ENCODE peak calls at places on chromosomes 1 and 21, in seven cellular contexts. One of them, this sample, is unnamed.

GRCh38 chr1:119374208-119374877 is 5.8 kb downstream of the HAO2 start:
- DNase-seq in lower leg skin: no peak
- DNase-seq in astrocyte of the spinal cord: no peak
- DNase-seq in foreskin fibroblast: no peak
- DNase-seq in Caco-2: no peak
- DNase-seq in pancreas: no peak
- DNase-seq in NT2/D1: no peak
- DNase-seq in this sample: no peak

GRCh38 chr1:93554883-93555872 is 107.3 kb downstream of the FNBP1L start:
- DNase-seq in Caco-2: no peak
- DNase-seq in lower leg skin: no peak
- DNase-seq in foreskin fibroblast: no peak
- DNase-seq in astrocyte of the spinal cord: no peak
- DNase-seq in pancreas: no peak
- DNase-seq in NT2/D1: no peak
- DNase-seq in this sample: no peak

GRCh38 chr1:211260161-211261107 is 1.3 kb downstream of the RCOR3 start:
- DNase-seq in astrocyte of the spinal cord: peak
- DNase-seq in foreskin fibroblast: peak
- DNase-seq in NT2/D1: peak
- DNase-seq in lower leg skin: peak
- DNase-seq in pancreas: peak
- DNase-seq in Caco-2: peak
- DNase-seq in this sample: peak

GRCh38 chr1:225890346-225891228 is 1.6 kb upstream of the LEFTY1 start:
- DNase-seq in lower leg skin: no peak
- DNase-seq in Caco-2: no peak
- DNase-seq in foreskin fibroblast: peak
- DNase-seq in astrocyte of the spinal cord: no peak
- DNase-seq in NT2/D1: no peak
- DNase-seq in pancreas: no peak
- DNase-seq in this sample: no peak

GRCh38 chr1:65247419-65248359 is 61.7 kb upstream of the DNAJC6 start:
- DNase-seq in Caco-2: peak
- DNase-seq in NT2/D1: no peak
- DNase-seq in lower leg skin: peak
- DNase-seq in astrocyte of the spinal cord: peak
- DNase-seq in pancreas: no peak
- DNase-seq in foreskin fibroblast: peak
- DNase-seq in this sample: no peak

GRCh38 chr1:45929257-45929687 is 125.9 kb downstream of the MAST2 start:
- DNase-seq in foreskin fibroblast: peak
- DNase-seq in NT2/D1: peak
- DNase-seq in pancreas: no peak
- DNase-seq in Caco-2: no peak
- DNase-seq in lower leg skin: no peak
- DNase-seq in astrocyte of the spinal cord: peak
- DNase-seq in this sample: no peak

GRCh38 chr1:159900086-159900680 is at the start of gene CFAP45:
- DNase-seq in Caco-2: peak
- DNase-seq in foreskin fibroblast: peak
- DNase-seq in lower leg skin: peak
- DNase-seq in NT2/D1: peak
- DNase-seq in astrocyte of the spinal cord: peak
- DNase-seq in pancreas: peak
- DNase-seq in this sample: peak

GRCh38 chr1:38964140-38964548 is 22.5 kb upstream of the RHBDL2 start:
- DNase-seq in lower leg skin: no peak
- DNase-seq in Caco-2: peak
- DNase-seq in astrocyte of the spinal cord: no peak
- DNase-seq in foreskin fibroblast: no peak
- DNase-seq in pancreas: no peak
- DNase-seq in NT2/D1: no peak
- DNase-seq in this sample: no peak

GRCh38 chr21:25424674-25425073 is 182.6 kb downstream of the MRPL39 start:
- DNase-seq in astrocyte of the spinal cord: no peak
- DNase-seq in foreskin fibroblast: no peak
- DNase-seq in Caco-2: no peak
- DNase-seq in lower leg skin: no peak
- DNase-seq in pancreas: no peak
- DNase-seq in NT2/D1: no peak
- DNase-seq in this sample: no peak

GRCh38 chr1:22351757-22352080 is 99.9 kb upstream of the ZBTB40 start:
- DNase-seq in NT2/D1: no peak
- DNase-seq in Caco-2: no peak
- DNase-seq in pancreas: no peak
- DNase-seq in foreskin fibroblast: no peak
- DNase-seq in lower leg skin: no peak
- DNase-seq in astrocyte of the spinal cord: no peak
- DNase-seq in this sample: no peak

GRCh38 chr1:151529211-151529702 is 10.9 kb upstream of the TUFT1 start:
- DNase-seq in pancreas: no peak
- DNase-seq in lower leg skin: no peak
- DNase-seq in Caco-2: no peak
- DNase-seq in NT2/D1: no peak
- DNase-seq in foreskin fibroblast: no peak
- DNase-seq in astrocyte of the spinal cord: no peak
- DNase-seq in this sample: no peak

GRCh38 chr1:13916530-13916929 is 216.5 kb downstream of the PRDM2 start:
- DNase-seq in NT2/D1: no peak
- DNase-seq in Caco-2: no peak
- DNase-seq in pancreas: no peak
- DNase-seq in astrocyte of the spinal cord: no peak
- DNase-seq in foreskin fibroblast: no peak
- DNase-seq in lower leg skin: no peak
- DNase-seq in this sample: no peak

GRCh38 chr1:32431736-32432400 is 33.0 kb upstream of the ZBTB8B start:
- DNase-seq in Caco-2: no peak
- DNase-seq in astrocyte of the spinal cord: no peak
- DNase-seq in NT2/D1: no peak
- DNase-seq in foreskin fibroblast: no peak
- DNase-seq in lower leg skin: no peak
- DNase-seq in pancreas: no peak
- DNase-seq in this sample: no peak

GRCh38 chr1:9311029-9311428 is 18.3 kb downstream of the SPSB1 start:
- DNase-seq in astrocyte of the spinal cord: no peak
- DNase-seq in pancreas: no peak
- DNase-seq in foreskin fibroblast: no peak
- DNase-seq in Caco-2: no peak
- DNase-seq in NT2/D1: no peak
- DNase-seq in lower leg skin: no peak
- DNase-seq in this sample: no peak

GRCh38 chr21:42061866-42062542 is 9.1 kb upstream of the UMODL1 start:
- DNase-seq in Caco-2: no peak
- DNase-seq in astrocyte of the spinal cord: no peak
- DNase-seq in lower leg skin: no peak
- DNase-seq in NT2/D1: no peak
- DNase-seq in pancreas: no peak
- DNase-seq in foreskin fibroblast: no peak
- DNase-seq in this sample: no peak

GRCh38 chr1:12709696-12710095 is 6.2 kb upstream of the AADACL3 start:
- DNase-seq in lower leg skin: no peak
- DNase-seq in pancreas: no peak
- DNase-seq in Caco-2: no peak
- DNase-seq in foreskin fibroblast: no peak
- DNase-seq in NT2/D1: no peak
- DNase-seq in astrocyte of the spinal cord: no peak
- DNase-seq in this sample: no peak

GRCh38 chr1:119091618-119092017 is 48.8 kb downstream of the WARS2 start:
- DNase-seq in astrocyte of the spinal cord: no peak
- DNase-seq in NT2/D1: no peak
- DNase-seq in foreskin fibroblast: no peak
- DNase-seq in lower leg skin: no peak
- DNase-seq in pancreas: no peak
- DNase-seq in Caco-2: no peak
- DNase-seq in this sample: no peak

GRCh38 chr1:23727362-23727811 is 15.9 kb upstream of the ELOA start:
- DNase-seq in NT2/D1: no peak
- DNase-seq in Caco-2: peak
- DNase-seq in astrocyte of the spinal cord: no peak
- DNase-seq in foreskin fibroblast: peak
- DNase-seq in lower leg skin: peak
- DNase-seq in pancreas: peak
- DNase-seq in this sample: peak

GRCh38 chr1:174703309-174703708 is 255.5 kb downstream of the GPR52 start:
- DNase-seq in NT2/D1: no peak
- DNase-seq in lower leg skin: no peak
- DNase-seq in astrocyte of the spinal cord: no peak
- DNase-seq in pancreas: no peak
- DNase-seq in foreskin fibroblast: no peak
- DNase-seq in Caco-2: no peak
- DNase-seq in this sample: no peak

GRCh38 chr1:2492091-2492490 is 16.0 kb downstream of the PLCH2 start:
- DNase-seq in astrocyte of the spinal cord: no peak
- DNase-seq in lower leg skin: no peak
- DNase-seq in pancreas: peak
- DNase-seq in foreskin fibroblast: no peak
- DNase-seq in NT2/D1: no peak
- DNase-seq in Caco-2: no peak
- DNase-seq in this sample: no peak

GRCh38 chr1:209645574-209646452 is 6.4 kb downstream of the LAMB3 start:
- DNase-seq in Caco-2: no peak
- DNase-seq in foreskin fibroblast: no peak
- DNase-seq in NT2/D1: no peak
- DNase-seq in pancreas: no peak
- DNase-seq in astrocyte of the spinal cord: no peak
- DNase-seq in lower leg skin: no peak
- DNase-seq in this sample: no peak
- H3K4me3 ChIP-seq in Caco-2: no peak
- H3K4me3 ChIP-seq in foreskin fibroblast: no peak
- H3K4me3 ChIP-seq in NT2/D1: no peak
- H3K4me3 ChIP-seq in pancreas: no peak
- H3K4me3 ChIP-seq in astrocyte of the spinal cord: no peak
- H3K4me3 ChIP-seq in lower leg skin: no peak
- H3K4me3 ChIP-seq in this sample: no peak

DNA sequence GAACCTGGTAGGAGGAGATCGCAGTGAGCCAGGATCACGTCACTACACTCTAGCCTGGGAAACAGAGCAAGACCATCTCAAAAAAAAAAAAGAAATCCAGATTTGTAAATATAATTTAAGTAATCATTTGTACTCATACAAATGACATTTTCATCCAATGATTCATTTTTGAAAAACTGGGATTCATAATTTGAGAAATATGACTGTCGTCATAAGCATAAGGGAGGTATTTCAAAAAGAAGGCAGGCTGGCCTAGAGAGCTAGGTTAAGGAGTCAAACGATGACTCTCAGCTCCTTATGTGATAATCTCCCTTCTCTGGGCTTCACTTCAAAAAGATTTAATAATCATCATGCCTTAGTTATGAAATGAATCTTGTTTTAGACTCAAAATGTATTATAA is 2.3 kb downstream of the GART start:
- DNase-seq in Caco-2: no peak
- DNase-seq in pancreas: no peak
- DNase-seq in lower leg skin: no peak
- DNase-seq in NT2/D1: no peak
- DNase-seq in astrocyte of the spinal cord: no peak
- DNase-seq in foreskin fibroblast: no peak
- DNase-seq in this sample: no peak
- H3K4me3 ChIP-seq in Caco-2: no peak
- H3K4me3 ChIP-seq in pancreas: no peak
- H3K4me3 ChIP-seq in lower leg skin: no peak
- H3K4me3 ChIP-seq in NT2/D1: no peak
- H3K4me3 ChIP-seq in astrocyte of the spinal cord: no peak
- H3K4me3 ChIP-seq in foreskin fibroblast: no peak
- H3K4me3 ChIP-seq in this sample: no peak

GRCh38 chr1:51843948-51844347 is 34.6 kb downstream of the NRDC start:
- DNase-seq in Caco-2: no peak
- DNase-seq in pancreas: no peak
- DNase-seq in astrocyte of the spinal cord: no peak
- DNase-seq in foreskin fibroblast: no peak
- DNase-seq in lower leg skin: no peak
- DNase-seq in NT2/D1: no peak
- DNase-seq in this sample: no peak
- H3K4me3 ChIP-seq in Caco-2: no peak
- H3K4me3 ChIP-seq in pancreas: no peak
- H3K4me3 ChIP-seq in astrocyte of the spinal cord: no peak
- H3K4me3 ChIP-seq in foreskin fibroblast: no peak
- H3K4me3 ChIP-seq in lower leg skin: no peak
- H3K4me3 ChIP-seq in NT2/D1: no peak
- H3K4me3 ChIP-seq in this sample: no peak

GRCh38 chr1:170664283-170664827 is 424 bp downstream of the PRRX1 start:
- DNase-seq in astrocyte of the spinal cord: peak
- DNase-seq in Caco-2: no peak
- DNase-seq in foreskin fibroblast: no peak
- DNase-seq in lower leg skin: no peak
- DNase-seq in pancreas: no peak
- DNase-seq in NT2/D1: no peak
- DNase-seq in this sample: no peak
- H3K4me3 ChIP-seq in astrocyte of the spinal cord: peak
- H3K4me3 ChIP-seq in Caco-2: no peak
- H3K4me3 ChIP-seq in foreskin fibroblast: peak
- H3K4me3 ChIP-seq in lower leg skin: peak
- H3K4me3 ChIP-seq in pancreas: peak
- H3K4me3 ChIP-seq in NT2/D1: peak
- H3K4me3 ChIP-seq in this sample: peak

GRCh38 chr1:184883304-184883815 is 90.9 kb downstream of the NIBAN1 start:
- DNase-seq in lower leg skin: no peak
- DNase-seq in NT2/D1: no peak
- DNase-seq in pancreas: no peak
- DNase-seq in astrocyte of the spinal cord: no peak
- DNase-seq in foreskin fibroblast: peak
- DNase-seq in Caco-2: no peak
- DNase-seq in this sample: no peak
- H3K4me3 ChIP-seq in lower leg skin: no peak
- H3K4me3 ChIP-seq in NT2/D1: no peak
- H3K4me3 ChIP-seq in pancreas: no peak
- H3K4me3 ChIP-seq in astrocyte of the spinal cord: no peak
- H3K4me3 ChIP-seq in foreskin fibroblast: no peak
- H3K4me3 ChIP-seq in Caco-2: no peak
- H3K4me3 ChIP-seq in this sample: no peak

GRCh38 chr1:231959225-231959884 is 332.8 kb downstream of the DISC1 start:
- DNase-seq in foreskin fibroblast: peak
- DNase-seq in pancreas: no peak
- DNase-seq in lower leg skin: no peak
- DNase-seq in Caco-2: no peak
- DNase-seq in NT2/D1: no peak
- DNase-seq in astrocyte of the spinal cord: no peak
- DNase-seq in this sample: no peak
- H3K4me3 ChIP-seq in foreskin fibroblast: no peak
- H3K4me3 ChIP-seq in pancreas: no peak
- H3K4me3 ChIP-seq in lower leg skin: no peak
- H3K4me3 ChIP-seq in Caco-2: no peak
- H3K4me3 ChIP-seq in NT2/D1: no peak
- H3K4me3 ChIP-seq in astrocyte of the spinal cord: no peak
- H3K4me3 ChIP-seq in this sample: no peak

GRCh38 chr1:154849645-154850131 is 20.4 kb downstream of the KCNN3 start:
- DNase-seq in pancreas: no peak
- DNase-seq in NT2/D1: no peak
- DNase-seq in lower leg skin: no peak
- DNase-seq in foreskin fibroblast: no peak
- DNase-seq in Caco-2: no peak
- DNase-seq in astrocyte of the spinal cord: peak
- DNase-seq in this sample: no peak
- H3K4me3 ChIP-seq in pancreas: no peak
- H3K4me3 ChIP-seq in NT2/D1: no peak
- H3K4me3 ChIP-seq in lower leg skin: no peak
- H3K4me3 ChIP-seq in foreskin fibroblast: no peak
- H3K4me3 ChIP-seq in Caco-2: no peak
- H3K4me3 ChIP-seq in astrocyte of the spinal cord: no peak
- H3K4me3 ChIP-seq in this sample: no peak